ENCODE peak calls at places on chromosome 16, in nine cellular contexts. One of them, this sample, is unnamed.

GRCh38 chr16:22675745-22676540 is 138.0 kb upstream of the HS3ST2 start:
- DNase-seq in WTC11: no peak
- DNase-seq in HS-5: no peak
- DNase-seq in tibial artery: peak; percentile 24
- DNase-seq in stromal cell of bone marrow: no peak
- DNase-seq in EH: no peak
- DNase-seq in aorta: no peak
- DNase-seq in fibroblast of the aortic adventitia: no peak
- DNase-seq in T-helper 2 cell: no peak
- DNase-seq in this sample: no peak

GRCh38 chr16:55672471-55672870 is 16.7 kb downstream of the SLC6A2 start:
- DNase-seq in T-helper 2 cell: no peak
- DNase-seq in WTC11: no peak
- DNase-seq in EH: peak; percentile 64
- DNase-seq in stromal cell of bone marrow: peak; percentile 66
- DNase-seq in HS-5: no peak
- DNase-seq in tibial artery: peak; percentile 23
- DNase-seq in fibroblast of the aortic adventitia: peak; percentile 74
- DNase-seq in aorta: peak; percentile 30
- DNase-seq in this sample: no peak

GRCh38 chr16:14405611-14406537 is 224.2 kb downstream of the PARN start:
- DNase-seq in tibial artery: peak; percentile 73
- DNase-seq in aorta: peak; percentile 85
- DNase-seq in EH: no peak
- DNase-seq in stromal cell of bone marrow: no peak
- DNase-seq in HS-5: no peak
- DNase-seq in fibroblast of the aortic adventitia: no peak
- DNase-seq in T-helper 2 cell: no peak
- DNase-seq in WTC11: peak; percentile 96
- DNase-seq in this sample: peak; percentile 53

GRCh38 chr16:8818499-8819270 is 21.0 kb downstream of the PMM2 start:
- DNase-seq in HS-5: no peak
- DNase-seq in fibroblast of the aortic adventitia: no peak
- DNase-seq in stromal cell of bone marrow: no peak
- DNase-seq in tibial artery: no peak
- DNase-seq in T-helper 2 cell: no peak
- DNase-seq in WTC11: no peak
- DNase-seq in aorta: no peak
- DNase-seq in EH: no peak
- DNase-seq in this sample: no peak

GRCh38 chr16:81524382-81524781 is 79.8 kb downstream of the CMIP start:
- DNase-seq in EH: no peak
- DNase-seq in T-helper 2 cell: no peak
- DNase-seq in fibroblast of the aortic adventitia: no peak
- DNase-seq in tibial artery: no peak
- DNase-seq in WTC11: no peak
- DNase-seq in stromal cell of bone marrow: no peak
- DNase-seq in HS-5: no peak
- DNase-seq in aorta: no peak
- DNase-seq in this sample: no peak

GRCh38 chr16:2846511-2847310 is 11.3 kb downstream of the PRSS22 start:
- DNase-seq in WTC11: no peak
- DNase-seq in T-helper 2 cell: no peak
- DNase-seq in aorta: no peak
- DNase-seq in HS-5: peak; percentile 70
- DNase-seq in fibroblast of the aortic adventitia: peak; percentile 64
- DNase-seq in stromal cell of bone marrow: no peak
- DNase-seq in EH: peak; percentile 30
- DNase-seq in tibial artery: no peak
- DNase-seq in this sample: no peak

GRCh38 chr16:50613281-50613991 is 65.2 kb downstream of the NKD1 start:
- DNase-seq in EH: peak; percentile 28
- DNase-seq in T-helper 2 cell: no peak
- DNase-seq in HS-5: no peak
- DNase-seq in fibroblast of the aortic adventitia: peak; percentile 68
- DNase-seq in WTC11: no peak
- DNase-seq in stromal cell of bone marrow: no peak
- DNase-seq in aorta: no peak
- DNase-seq in tibial artery: peak; percentile 82
- DNase-seq in this sample: no peak

GRCh38 chr16:66933776-66934137 is 445 bp downstream of the CIAO2B start:
- DNase-seq in aorta: no peak
- DNase-seq in stromal cell of bone marrow: no peak
- DNase-seq in HS-5: no peak
- DNase-seq in EH: no peak
- DNase-seq in T-helper 2 cell: peak; percentile 37
- DNase-seq in fibroblast of the aortic adventitia: no peak
- DNase-seq in WTC11: no peak
- DNase-seq in tibial artery: no peak
- DNase-seq in this sample: no peak

GRCh38 chr16:70737377-70738082 is 51.7 kb upstream of the MTSS2 start:
- DNase-seq in HS-5: peak; percentile 68
- DNase-seq in EH: peak; percentile 97
- DNase-seq in WTC11: no peak
- DNase-seq in stromal cell of bone marrow: peak; percentile 93
- DNase-seq in fibroblast of the aortic adventitia: peak; percentile 91
- DNase-seq in T-helper 2 cell: peak; percentile 50
- DNase-seq in aorta: no peak
- DNase-seq in tibial artery: peak; percentile 95
- DNase-seq in this sample: no peak

GRCh38 chr16:78894872-78895271 is 705.7 kb downstream of the MAF start:
- DNase-seq in stromal cell of bone marrow: no peak
- DNase-seq in WTC11: no peak
- DNase-seq in tibial artery: no peak
- DNase-seq in HS-5: no peak
- DNase-seq in T-helper 2 cell: peak; percentile 7
- DNase-seq in fibroblast of the aortic adventitia: no peak
- DNase-seq in aorta: no peak
- DNase-seq in EH: no peak
- DNase-seq in this sample: no peak

GRCh38 chr16:85602831-85603755 is 10.0 kb upstream of the GSE1 start:
- DNase-seq in stromal cell of bone marrow: no peak
- DNase-seq in fibroblast of the aortic adventitia: no peak
- DNase-seq in tibial artery: no peak
- DNase-seq in T-helper 2 cell: no peak
- DNase-seq in HS-5: no peak
- DNase-seq in WTC11: no peak
- DNase-seq in EH: no peak
- DNase-seq in aorta: no peak
- DNase-seq in this sample: no peak

GRCh38 chr16:57513371-57514102 is 22.8 kb downstream of the CCDC102A start:
- DNase-seq in tibial artery: no peak
- DNase-seq in aorta: no peak
- DNase-seq in stromal cell of bone marrow: no peak
- DNase-seq in fibroblast of the aortic adventitia: no peak
- DNase-seq in WTC11: no peak
- DNase-seq in EH: peak; percentile 65
- DNase-seq in T-helper 2 cell: no peak
- DNase-seq in HS-5: no peak
- DNase-seq in this sample: no peak

GRCh38 chr16:56451753-56452689 is 667 bp downstream of the OGFOD1 start:
- DNase-seq in HS-5: peak; percentile 14
- DNase-seq in WTC11: no peak
- DNase-seq in fibroblast of the aortic adventitia: peak; percentile 27
- DNase-seq in T-helper 2 cell: no peak
- DNase-seq in aorta: peak; percentile 85
- DNase-seq in stromal cell of bone marrow: no peak
- DNase-seq in tibial artery: peak; percentile 79
- DNase-seq in EH: peak; percentile 58
- DNase-seq in this sample: peak; percentile 78

GRCh38 chr16:4910828-4911227 is 26.1 kb downstream of the PPL start:
- DNase-seq in EH: no peak
- DNase-seq in WTC11: no peak
- DNase-seq in tibial artery: no peak
- DNase-seq in stromal cell of bone marrow: no peak
- DNase-seq in HS-5: no peak
- DNase-seq in T-helper 2 cell: no peak
- DNase-seq in aorta: no peak
- DNase-seq in fibroblast of the aortic adventitia: no peak
- DNase-seq in this sample: no peak

GRCh38 chr16:34743115-34743514 is 1283.7 kb downstream of the TP53TG3F start:
- DNase-seq in stromal cell of bone marrow: no peak
- DNase-seq in T-helper 2 cell: no peak
- DNase-seq in aorta: no peak
- DNase-seq in HS-5: no peak
- DNase-seq in tibial artery: no peak
- DNase-seq in fibroblast of the aortic adventitia: no peak
- DNase-seq in WTC11: no peak
- DNase-seq in EH: no peak
- DNase-seq in this sample: no peak

GRCh38 chr16:3030872-3031212 is 5.9 kb downstream of the BICDL2 start:
- DNase-seq in WTC11: no peak
- DNase-seq in HS-5: no peak
- DNase-seq in EH: no peak
- DNase-seq in T-helper 2 cell: no peak
- DNase-seq in aorta: no peak
- DNase-seq in stromal cell of bone marrow: no peak
- DNase-seq in fibroblast of the aortic adventitia: no peak
- DNase-seq in tibial artery: no peak
- DNase-seq in this sample: no peak

GRCh38 chr16:88440111-88440510 is 13.0 kb upstream of the ZFPM1 start:
- DNase-seq in fibroblast of the aortic adventitia: no peak
- DNase-seq in WTC11: no peak
- DNase-seq in aorta: no peak
- DNase-seq in stromal cell of bone marrow: no peak
- DNase-seq in EH: no peak
- DNase-seq in T-helper 2 cell: no peak
- DNase-seq in tibial artery: no peak
- DNase-seq in HS-5: no peak
- DNase-seq in this sample: no peak

GRCh38 chr16:14015948-14016347 is 55.2 kb upstream of the MRTFB start:
- DNase-seq in WTC11: no peak
- DNase-seq in stromal cell of bone marrow: peak; percentile 43
- DNase-seq in EH: peak; percentile 90
- DNase-seq in T-helper 2 cell: no peak
- DNase-seq in aorta: no peak
- DNase-seq in fibroblast of the aortic adventitia: peak; percentile 73
- DNase-seq in HS-5: peak; percentile 68
- DNase-seq in tibial artery: peak; percentile 72
- DNase-seq in this sample: no peak

GRCh38 chr16:52545157-52545543 is 1.8 kb downstream of the TOX3 start:
- DNase-seq in fibroblast of the aortic adventitia: no peak
- DNase-seq in aorta: no peak
- DNase-seq in tibial artery: no peak
- DNase-seq in T-helper 2 cell: no peak
- DNase-seq in WTC11: no peak
- DNase-seq in stromal cell of bone marrow: no peak
- DNase-seq in EH: no peak
- DNase-seq in HS-5: no peak
- DNase-seq in this sample: peak; percentile 30

GRCh38 chr16:35409503-35409902 is 1950.1 kb downstream of the TP53TG3F start:
- DNase-seq in stromal cell of bone marrow: no peak
- DNase-seq in EH: no peak
- DNase-seq in T-helper 2 cell: no peak
- DNase-seq in WTC11: no peak
- DNase-seq in aorta: no peak
- DNase-seq in tibial artery: no peak
- DNase-seq in HS-5: no peak
- DNase-seq in fibroblast of the aortic adventitia: no peak
- DNase-seq in this sample: no peak

GRCh38 chr16:87608400-87608985 is 6.2 kb downstream of the JPH3 start:
- DNase-seq in fibroblast of the aortic adventitia: peak; percentile 68
- DNase-seq in tibial artery: peak; percentile 73
- DNase-seq in WTC11: peak; percentile 90
- DNase-seq in T-helper 2 cell: peak; percentile 13
- DNase-seq in EH: peak; percentile 76
- DNase-seq in HS-5: no peak
- DNase-seq in stromal cell of bone marrow: no peak
- DNase-seq in aorta: peak; percentile 88
- DNase-seq in this sample: peak; percentile 87

GRCh38 chr16:26598061-26598460 is 468.7 kb upstream of the C16orf82 start:
- DNase-seq in EH: no peak
- DNase-seq in aorta: no peak
- DNase-seq in T-helper 2 cell: peak; percentile 13
- DNase-seq in tibial artery: no peak
- DNase-seq in stromal cell of bone marrow: no peak
- DNase-seq in WTC11: no peak
- DNase-seq in HS-5: no peak
- DNase-seq in fibroblast of the aortic adventitia: no peak
- DNase-seq in this sample: no peak

GRCh38 chr16:11698271-11698689 is 30.0 kb downstream of the SNN start:
- DNase-seq in HS-5: no peak
- DNase-seq in T-helper 2 cell: no peak
- DNase-seq in fibroblast of the aortic adventitia: no peak
- DNase-seq in aorta: no peak
- DNase-seq in tibial artery: no peak
- DNase-seq in EH: peak; percentile 16
- DNase-seq in WTC11: no peak
- DNase-seq in stromal cell of bone marrow: no peak
- DNase-seq in this sample: no peak

GRCh38 chr16:62289230-62289629 is 253.0 kb upstream of the CDH8 start:
- DNase-seq in T-helper 2 cell: no peak
- DNase-seq in HS-5: no peak
- DNase-seq in WTC11: no peak
- DNase-seq in aorta: no peak
- DNase-seq in fibroblast of the aortic adventitia: no peak
- DNase-seq in tibial artery: no peak
- DNase-seq in stromal cell of bone marrow: no peak
- DNase-seq in EH: no peak
- DNase-seq in this sample: no peak

GRCh38 chr16:66365588-66365987 is 903 bp upstream of the CDH5 start:
- DNase-seq in EH: peak; percentile 47
- DNase-seq in T-helper 2 cell: no peak
- DNase-seq in fibroblast of the aortic adventitia: peak; percentile 92
- DNase-seq in tibial artery: peak; percentile 79
- DNase-seq in WTC11: no peak
- DNase-seq in aorta: no peak
- DNase-seq in HS-5: no peak
- DNase-seq in stromal cell of bone marrow: no peak
- DNase-seq in this sample: no peak

GRCh38 chr16:72428611-72429376 is 256.8 kb upstream of the PMFBP1 start:
- DNase-seq in HS-5: no peak
- DNase-seq in WTC11: no peak
- DNase-seq in stromal cell of bone marrow: no peak
- DNase-seq in tibial artery: no peak
- DNase-seq in fibroblast of the aortic adventitia: no peak
- DNase-seq in aorta: no peak
- DNase-seq in EH: no peak
- DNase-seq in T-helper 2 cell: no peak
- DNase-seq in this sample: no peak

GRCh38 chr16:27550582-27550920 is 607 bp downstream of the KATNIP start:
- DNase-seq in fibroblast of the aortic adventitia: peak; percentile 7
- DNase-seq in stromal cell of bone marrow: no peak
- DNase-seq in HS-5: no peak
- DNase-seq in aorta: no peak
- DNase-seq in tibial artery: no peak
- DNase-seq in WTC11: no peak
- DNase-seq in EH: no peak
- DNase-seq in T-helper 2 cell: no peak
- DNase-seq in this sample: no peak

GRCh38 chr16:86085795-86086194 is 186.8 kb downstream of the IRF8 start:
- DNase-seq in T-helper 2 cell: no peak
- DNase-seq in stromal cell of bone marrow: no peak
- DNase-seq in aorta: no peak
- DNase-seq in EH: no peak
- DNase-seq in WTC11: no peak
- DNase-seq in HS-5: no peak
- DNase-seq in tibial artery: peak; percentile 51
- DNase-seq in fibroblast of the aortic adventitia: no peak
- DNase-seq in this sample: no peak

GRCh38 chr16:89191901-89192184 is 8.5 kb downstream of the SLC22A31 start:
- DNase-seq in tibial artery: no peak
- DNase-seq in stromal cell of bone marrow: no peak
- DNase-seq in HS-5: no peak
- DNase-seq in EH: no peak
- DNase-seq in T-helper 2 cell: no peak
- DNase-seq in aorta: no peak
- DNase-seq in WTC11: peak; percentile 16
- DNase-seq in fibroblast of the aortic adventitia: no peak
- DNase-seq in this sample: peak; percentile 1

GRCh38 chr16:10579965-10580918 is at the start of gene EMP2:
- DNase-seq in HS-5: peak; percentile 30
- DNase-seq in WTC11: peak; percentile 80
- DNase-seq in aorta: peak; percentile 96
- DNase-seq in EH: peak; percentile 79
- DNase-seq in fibroblast of the aortic adventitia: peak; percentile 60
- DNase-seq in tibial artery: peak; percentile 94
- DNase-seq in T-helper 2 cell: no peak
- DNase-seq in stromal cell of bone marrow: peak; percentile 57
- DNase-seq in this sample: peak; percentile 93

GRCh38 chr16:68884867-68885266 is 41.5 kb downstream of the TANGO6 start:
- DNase-seq in EH: no peak
- DNase-seq in T-helper 2 cell: no peak
- DNase-seq in WTC11: no peak
- DNase-seq in fibroblast of the aortic adventitia: no peak
- DNase-seq in stromal cell of bone marrow: no peak
- DNase-seq in tibial artery: no peak
- DNase-seq in HS-5: no peak
- DNase-seq in aorta: no peak
- DNase-seq in this sample: no peak